ENCODE peak calls at places on chromosomes 3 and 15, in four cellular contexts. U is NAMALWA; X is brain microvascular endothelial cell; R is activated CD4-positive, alpha-beta T cell treated with anti-CD3 and anti-CD28 coated beads for 48 hours. Y is an unnamed sample.

GRCh38 chr3:45024601-45025262 is 1.4 kb upstream of the CLEC3B start:
- DNase-seq in U (no peak), R (no peak), X (no peak), Y (no peak)

GRCh38 chr3:9703736-9704342 is at the start of gene CPNE9:
- DNase-seq in X (no peak), R (no peak), U (no peak), Y (no peak)

GRCh38 chr15:28133281-28133680 is 34.2 kb upstream of the OCA2 start:
- DNase-seq in X (no peak), R (no peak), U (no peak), Y (no peak)

GRCh38 chr15:88400591-88400990 is 66.6 kb downstream of the MRPL46 start:
- DNase-seq in U (no peak), X (no peak), R (no peak), Y (no peak)

GRCh38 chr3:12658593-12659058 is 5.3 kb downstream of the RAF1 start:
- DNase-seq in R (no peak), U (no peak), X (no peak), Y (no peak)

GRCh38 chr15:68684476-68684875 is 105.7 kb downstream of the CORO2B start:
- DNase-seq in X (no peak), U (no peak), R (no peak), Y (no peak)

GRCh38 chr15:68313501-68314390 is 36.2 kb downstream of the FEM1B start:
- DNase-seq in X (no peak), U (no peak), R (no peak), Y (no peak)

GRCh38 chr3:57727096-57727495 is 29.0 kb upstream of the SLMAP start:
- DNase-seq in U (no peak), R (peak; percentile 12), X (peak; percentile 25), Y (no peak)

GRCh38 chr3:185555101-185555501 is 2.7 kb upstream of the LIPH start:
- DNase-seq in U (no peak), X (peak; percentile 40), R (no peak), Y (no peak)

GRCh38 chr3:42033741-42034140 is 57.4 kb upstream of the TRAK1 start:
- DNase-seq in R (no peak), U (no peak), X (no peak), Y (no peak)

GRCh38 chr15:69225355-69226027 is 65.1 kb downstream of the GLCE start:
- DNase-seq in X (no peak), R (no peak), U (peak; percentile 22), Y (peak; percentile 68)

GRCh38 chr3:70873686-70874085 is 561.2 kb upstream of the MDFIC2 start:
- DNase-seq in R (no peak), X (no peak), U (no peak), Y (no peak)

GRCh38 chr3:190558796-190559195 is 44.9 kb downstream of the IL1RAP start:
- DNase-seq in X (no peak), R (no peak), U (no peak), Y (peak; percentile 16)

GRCh38 chr15:27989838-27990237 is 109.3 kb downstream of the OCA2 start:
- DNase-seq in X (no peak), U (no peak), R (no peak), Y (no peak)

GRCh38 chr15:38670142-38671002 is 105.8 kb upstream of the RASGRP1 start:
- DNase-seq in R (peak; percentile 71), X (no peak), U (peak; percentile 73), Y (no peak)

GRCh38 chr3:141561426-141562034 is 74.7 kb downstream of the RASA2 start:
- DNase-seq in U (peak; percentile 81), R (peak; percentile 30), X (peak; percentile 25), Y (peak; percentile 75)

GRCh38 chr15:51863131-51863530 is 33.7 kb downstream of the TMOD3 start:
- DNase-seq in X (no peak), R (no peak), U (no peak), Y (no peak)

GRCh38 chr3:30700702-30701321 is 94.4 kb downstream of the TGFBR2 start:
- DNase-seq in R (no peak), U (no peak), X (no peak), Y (no peak)

GRCh38 chr3:197460002-197460401 is 95.8 kb downstream of the BDH1 start:
- DNase-seq in R (no peak), U (no peak), X (no peak), Y (no peak)

GRCh38 chr3:115518100-115518852 is 105.0 kb upstream of the GAP43 start:
- DNase-seq in X (peak; percentile 71), R (no peak), U (no peak), Y (no peak)

GRCh38 chr3:157573281-157573680 is 70.1 kb upstream of the VEPH1 start:
- DNase-seq in X (no peak), R (no peak), U (no peak), Y (no peak)

GRCh38 chr3:87320748-87321634 is 44.6 kb upstream of the POU1F1 start:
- DNase-seq in R (no peak), U (no peak), X (no peak), Y (no peak)

GRCh38 chr3:138470687-138471086 is 36.3 kb downstream of the ESYT3 start:
- DNase-seq in R (no peak), X (no peak), U (no peak), Y (no peak)

GRCh38 chr3:113158210-113158609 is 53.1 kb upstream of the BOC start:
- DNase-seq in R (no peak), U (no peak), X (no peak), Y (no peak)

GRCh38 chr3:185176756-185177359 is 24.0 kb upstream of the C3orf70 start:
- DNase-seq in R (peak; percentile 46), X (peak; percentile 37), U (peak; percentile 75), Y (peak; percentile 48)

Y was measured in AML-193.